ENCODE peak calls at places on chromosomes 16 and 17, in four cellular contexts. Y is fibroblast of mammary gland, E is WERI-Rb-1, S is left ventricle myocardium inferior. T is an unnamed sample.

GRCh38 chr16:74626741-74627416 is 20.0 kb upstream of the GLG1 start:
- DNase-seq in Y (peak), E (no peak), S (no peak), T (no peak)

GRCh38 chr17:1878419-1879121 is 48.8 kb downstream of the RPA1 start:
- DNase-seq in Y (peak), E (no peak), S (no peak), T (peak)

GRCh38 chr17:42183741-42184711 is 1.2 kb downstream of the HCRT start:
- DNase-seq in Y (peak), E (peak), S (peak), T (peak)

GRCh38 chr16:66274335-66275110 is 92.0 kb upstream of the CDH5 start:
- DNase-seq in Y (peak), E (no peak), S (no peak), T (no peak)

GRCh38 chr17:66633322-66633965 is 201.5 kb upstream of the CACNG5 start:
- DNase-seq in Y (peak), E (no peak), S (no peak), T (no peak)

GRCh38 chr17:8013731-8014557 is 11.5 kb downstream of the GUCY2D start:
- DNase-seq in Y (no peak), E (no peak), S (no peak), T (no peak)

GRCh38 chr16:85449195-85449884 is 163.8 kb upstream of the GSE1 start:
- DNase-seq in Y (no peak), E (no peak), S (no peak), T (no peak)

GRCh38 chr17:45223541-45224528 is 2.1 kb downstream of the FMNL1 start:
- DNase-seq in Y (no peak), E (no peak), S (no peak), T (peak)

GRCh38 chr17:51228177-51228576 is 31.7 kb downstream of the MBTD1 start:
- DNase-seq in Y (peak), E (no peak), S (no peak), T (no peak)

GRCh38 chr17:28521296-28522085 is 15.3 kb downstream of the FOXN1 start:
- DNase-seq in Y (no peak), E (no peak), S (no peak), T (peak)

GRCh38 chr17:32265192-32265895 is at the start of gene RHBDL3:
- DNase-seq in Y (no peak), E (peak), S (peak), T (peak)

GRCh38 chr16:11597268-11597690 is 10.6 kb upstream of the LITAF start:
- DNase-seq in Y (no peak), E (no peak), S (no peak), T (no peak)

GRCh38 chr16:57622361-57623250 is 5.8 kb upstream of the ADGRG1 start:
- DNase-seq in Y (no peak), E (no peak), S (no peak), T (no peak)

GRCh38 chr17:77872714-77873517 is 85.6 kb upstream of the TNRC6C start:
- DNase-seq in Y (no peak), E (no peak), S (no peak), T (no peak)

GRCh38 chr16:84048306-84048705 is 5.7 kb upstream of the SLC38A8 start:
- DNase-seq in Y (no peak), E (peak), S (no peak), T (no peak)

GRCh38 chr17:41989702-41990419 is 23.3 kb downstream of the CNP start:
- DNase-seq in Y (no peak), E (no peak), S (no peak), T (no peak)

GRCh38 chr16:66057056-66057455 is 309.4 kb upstream of the CDH5 start:
- DNase-seq in Y (no peak), E (no peak), S (no peak), T (no peak)

GRCh38 chr17:78227455-78227916 is 3.9 kb upstream of the TMEM235 start:
- DNase-seq in Y (no peak), E (no peak), S (no peak), T (no peak)

GRCh38 chr16:24139282-24139681 is 116.9 kb upstream of the CACNG3 start:
- DNase-seq in Y (no peak), E (no peak), S (no peak), T (no peak)

GRCh38 chr16:9658157-9658556 is 524.1 kb downstream of the GRIN2A start:
- DNase-seq in Y (no peak), E (no peak), S (no peak), T (no peak)

GRCh38 chr16:87207509-87207908 is 109.7 kb downstream of the C16orf95 start:
- DNase-seq in Y (peak), E (no peak), S (no peak), T (no peak)

GRCh38 chr16:85652431-85653221 is 36.1 kb downstream of the GINS2 start:
- DNase-seq in Y (peak), E (peak), S (peak), T (peak)

GRCh38 chr16:89320717-89321501 is 103.4 kb downstream of the ZNF778 start:
- DNase-seq in Y (peak), E (peak), S (peak), T (peak)

GRCh38 chr17:32243712-32244111 is 21.9 kb upstream of the RHBDL3 start:
- DNase-seq in Y (no peak), E (no peak), S (no peak), T (no peak)

GRCh38 chr17:28953444-28954118 is 2.3 kb upstream of the PHF12 start:
- DNase-seq in Y (peak), E (peak), S (no peak), T (peak)

GRCh38 chr16:4339909-4340308 is 11.2 kb downstream of the PAM16 start:
- DNase-seq in Y (no peak), E (no peak), S (peak), T (no peak)

GRCh38 chr17:46976626-46977270 is 2.3 kb downstream of the RPRML start:
- DNase-seq in Y (no peak), E (peak), S (no peak), T (no peak)

GRCh38 chr16:84281077-84281476 is 13.6 kb upstream of the WFDC1 start:
- DNase-seq in Y (peak), E (no peak), S (no peak), T (no peak)

GRCh38 chr16:77790964-77791363 is 2.6 kb downstream of the VAT1L start:
- DNase-seq in Y (peak), E (no peak), S (no peak), T (no peak)

GRCh38 chr16:3274490-3274889 is 8.8 kb upstream of the ZNF263 start:
- DNase-seq in Y (no peak), E (peak), S (no peak), T (no peak)

GRCh38 chr17:81885869-81886548 is 5.4 kb downstream of the ALYREF start:
- DNase-seq in Y (peak), E (peak), S (no peak), T (no peak)

GRCh38 chr17:40063034-40063765 is 435 bp downstream of the THRA start:
- DNase-seq in Y (no peak), E (peak), S (peak), T (peak)

GRCh38 chr16:82082543-82083244 is 47.6 kb downstream of the HSD17B2 start:
- DNase-seq in Y (peak), E (no peak), S (no peak), T (no peak)

GRCh38 chr17:50348522-50349240 is 2.8 kb downstream of the XYLT2 start:
- DNase-seq in Y (peak), E (no peak), S (no peak), T (no peak)

GRCh38 chr17:44105483-44105882 is 18.0 kb downstream of the HDAC5 start:
- DNase-seq in Y (no peak), E (peak), S (no peak), T (no peak)

DNA sequence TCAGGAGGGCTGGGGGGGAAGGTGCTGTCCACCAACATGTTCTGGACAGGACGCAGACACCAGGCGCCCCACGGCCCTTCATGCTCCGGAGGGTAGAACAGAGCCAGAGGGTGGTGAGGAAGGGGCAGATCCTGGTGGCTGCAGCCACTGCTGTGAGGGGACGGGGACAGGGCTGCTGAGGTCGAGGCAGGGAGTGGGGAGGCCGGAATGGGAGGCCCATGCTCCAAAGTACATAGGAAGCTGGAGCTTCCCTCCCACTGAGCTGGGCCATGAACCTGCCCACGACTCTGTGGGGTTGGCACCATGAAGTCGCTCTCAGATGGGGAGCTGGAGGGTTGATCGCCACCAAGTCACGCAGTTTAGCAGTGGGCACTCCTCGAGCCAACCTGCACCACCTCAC is 8.0 kb upstream of the METRNL start:
- DNase-seq in Y (no peak), E (no peak), S (no peak), T (no peak)
- H3K4me3 ChIP-seq in Y (no peak), E (no peak), S (no peak), T (no peak)

DNA sequence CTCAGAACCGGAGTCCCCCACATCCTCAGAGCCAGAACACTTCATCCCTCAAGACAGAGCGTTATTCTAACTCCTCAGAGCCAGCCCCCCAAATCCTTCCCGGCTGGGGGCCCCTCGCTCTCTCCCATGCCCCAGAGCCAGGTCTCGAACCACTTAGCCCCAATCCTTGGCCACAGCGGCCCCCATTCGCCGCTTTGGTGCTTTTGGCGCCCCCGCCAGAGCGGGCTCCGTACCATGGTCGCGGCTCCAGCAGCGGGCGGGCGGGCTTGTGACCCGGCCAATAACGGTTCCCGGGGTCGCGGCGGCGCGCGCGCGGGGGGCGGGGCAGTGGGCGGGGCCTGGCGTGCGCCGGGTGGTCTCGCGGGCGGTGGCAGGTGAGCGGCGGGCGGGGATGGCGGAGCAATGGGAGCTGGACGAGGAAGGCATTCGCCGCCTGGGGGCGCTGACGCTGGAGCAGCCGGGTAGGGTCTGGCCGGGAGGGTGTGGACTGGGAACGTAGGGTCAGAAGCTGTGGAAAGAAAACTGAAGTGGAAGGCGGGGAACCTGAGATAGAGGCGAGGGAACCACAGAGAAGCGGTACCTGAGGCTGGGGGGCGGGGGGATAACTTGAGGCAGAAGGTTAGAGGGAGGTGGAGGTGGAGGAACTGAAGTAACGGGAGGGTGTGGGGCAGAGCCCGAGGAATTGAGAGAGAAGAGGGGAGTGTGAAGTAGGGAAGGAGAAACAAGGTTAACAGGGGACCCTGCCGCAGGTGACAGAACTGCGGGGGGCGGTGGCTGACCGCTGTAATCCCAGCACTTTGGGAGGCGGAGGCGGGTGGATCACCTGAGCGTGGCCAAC is at the start of the genes KCTD19 and LRRC36:
- DNase-seq in Y (peak), E (peak), S (peak), T (peak)
- TF ChIP-seq CTCF in Y (peak), E (peak), S (peak), T (no peak)

GRCh38 chr17:72416905-72417304 is 296.1 kb downstream of the SOX9 start:
- DNase-seq in Y (no peak), E (no peak), S (no peak), T (no peak)

GRCh38 chr17:72416054-72416691 is 295.4 kb downstream of the SOX9 start:
- DNase-seq in Y (no peak), E (no peak), S (no peak), T (no peak)

GRCh38 chr17:72414967-72415853 is 294.4 kb downstream of the SOX9 start:
- DNase-seq in Y (no peak), E (no peak), S (no peak), T (no peak)

GRCh38 chr17:72419866-72420774 is 299.3 kb downstream of the SOX9 start:
- DNase-seq in Y (no peak), E (peak), S (no peak), T (no peak)

DNA sequence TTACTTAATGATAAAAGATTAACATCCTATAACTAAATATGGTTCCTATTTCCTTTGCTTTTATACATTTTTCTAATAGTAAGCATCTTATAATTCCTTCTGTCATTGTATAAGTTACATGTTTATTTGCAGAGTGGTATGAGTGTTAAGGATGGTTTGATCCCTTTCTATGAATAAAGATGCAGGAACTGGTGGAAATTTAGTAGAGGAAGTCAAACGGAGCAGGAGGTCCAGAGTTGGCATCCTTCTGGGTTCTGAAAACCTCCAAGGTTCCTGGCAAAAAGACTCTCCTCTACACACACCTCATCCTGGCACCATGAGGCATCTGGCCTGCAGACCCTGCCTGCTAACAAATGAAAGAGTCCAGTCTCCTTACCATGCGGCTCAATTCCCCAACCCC is 296.8 kb downstream of the SOX9 start:
- DNase-seq in Y (no peak), E (no peak), S (no peak), T (no peak)
- H3K4me3 ChIP-seq in Y (no peak), E (no peak), S (no peak), T (no peak)

GRCh38 chr16:1539720-1540555 is 6.5 kb downstream of the TMEM204 start:
- DNase-seq in Y (no peak), E (no peak), S (no peak), T (no peak)

GRCh38 chr16:1541293-1542165 is 8.1 kb downstream of the TMEM204 start:
- DNase-seq in Y (no peak), E (peak), S (no peak), T (no peak)

GRCh38 chr16:1538804-1539520 is 5.5 kb downstream of the TMEM204 start:
- DNase-seq in Y (no peak), E (peak), S (no peak), T (no peak)

GRCh38 chr16:1542166-1542500 is 8.7 kb downstream of the TMEM204 start:
- DNase-seq in Y (no peak), E (no peak), S (no peak), T (no peak)

DNA sequence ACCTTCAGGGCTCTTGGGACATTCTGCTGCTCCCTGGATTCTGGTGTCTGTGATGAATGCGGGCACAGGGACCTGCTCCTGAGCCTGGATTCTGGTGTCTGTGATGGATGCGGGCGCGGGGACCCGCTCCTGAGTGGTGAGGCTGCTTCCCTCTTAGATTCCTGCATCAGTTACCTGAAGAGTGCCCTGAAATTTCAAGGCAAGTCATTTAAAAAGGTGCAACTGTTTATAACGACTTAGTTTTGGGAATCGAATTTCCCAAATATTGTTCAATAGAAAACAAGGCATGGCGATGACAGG is 7.0 kb downstream of the TMEM204 start:
- DNase-seq in Y (no peak), E (no peak), S (no peak), T (no peak)
- TF ChIP-seq CTCF in Y (no peak), E (no peak), S (no peak), T (no peak)

GRCh38 chr17:76538941-76539340 is 903 bp upstream of the PRCD start:
- DNase-seq in Y (no peak), E (no peak), S (peak), T (no peak)
- H3K4me3 ChIP-seq in Y (no peak), E (no peak), S (peak), T (no peak)

GRCh38 chr17:74457820-74458166 is 8.6 kb upstream of the CD300A start:
- DNase-seq in Y (no peak), E (no peak), S (no peak), T (no peak)
- TF ChIP-seq CTCF in Y (no peak), E (no peak), S (peak), T (no peak)

GRCh38 chr17:61534414-61534813 is 56.6 kb downstream of the NACA2 start:
- DNase-seq in Y (no peak), E (no peak), S (no peak), T (no peak)

GRCh38 chr17:61537264-61537771 is 53.7 kb downstream of the NACA2 start:
- DNase-seq in Y (no peak), E (no peak), S (no peak), T (no peak)

GRCh38 chr17:61538480-61538879 is 52.5 kb downstream of the NACA2 start:
- DNase-seq in Y (no peak), E (no peak), S (no peak), T (no peak)

GRCh38 chr17:61533797-61534196 is 57.2 kb downstream of the NACA2 start:
- DNase-seq in Y (no peak), E (no peak), S (no peak), T (no peak)

DNA sequence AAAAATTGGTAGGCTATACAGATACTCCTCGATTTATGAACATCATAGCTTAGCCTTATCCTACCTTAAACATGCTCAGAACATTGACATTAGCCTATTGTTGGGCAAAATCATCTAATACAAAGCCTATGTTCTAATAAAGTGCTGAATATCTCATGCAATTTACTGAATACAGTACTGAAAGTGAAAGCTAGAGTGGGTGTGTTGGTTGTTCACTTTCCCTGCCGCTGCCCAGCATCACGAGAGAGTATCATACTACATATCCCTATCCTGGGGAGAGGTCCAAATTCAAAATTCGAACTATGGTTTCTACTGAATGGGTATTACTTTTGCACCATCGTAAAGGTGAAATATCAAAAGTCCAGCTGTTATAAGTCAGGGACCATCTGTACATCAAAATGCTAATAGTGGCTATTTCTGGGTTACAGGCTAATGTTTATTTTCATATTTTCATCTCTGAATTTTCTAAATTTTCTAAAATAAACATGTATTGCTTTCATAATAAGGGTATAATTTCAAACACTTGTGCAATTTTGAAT is 54.5 kb downstream of the NACA2 start:
- DNase-seq in Y (peak), E (no peak), S (no peak), T (no peak)
- H3K4me3 ChIP-seq in Y (no peak), E (no peak), S (no peak), T (no peak)

DNA sequence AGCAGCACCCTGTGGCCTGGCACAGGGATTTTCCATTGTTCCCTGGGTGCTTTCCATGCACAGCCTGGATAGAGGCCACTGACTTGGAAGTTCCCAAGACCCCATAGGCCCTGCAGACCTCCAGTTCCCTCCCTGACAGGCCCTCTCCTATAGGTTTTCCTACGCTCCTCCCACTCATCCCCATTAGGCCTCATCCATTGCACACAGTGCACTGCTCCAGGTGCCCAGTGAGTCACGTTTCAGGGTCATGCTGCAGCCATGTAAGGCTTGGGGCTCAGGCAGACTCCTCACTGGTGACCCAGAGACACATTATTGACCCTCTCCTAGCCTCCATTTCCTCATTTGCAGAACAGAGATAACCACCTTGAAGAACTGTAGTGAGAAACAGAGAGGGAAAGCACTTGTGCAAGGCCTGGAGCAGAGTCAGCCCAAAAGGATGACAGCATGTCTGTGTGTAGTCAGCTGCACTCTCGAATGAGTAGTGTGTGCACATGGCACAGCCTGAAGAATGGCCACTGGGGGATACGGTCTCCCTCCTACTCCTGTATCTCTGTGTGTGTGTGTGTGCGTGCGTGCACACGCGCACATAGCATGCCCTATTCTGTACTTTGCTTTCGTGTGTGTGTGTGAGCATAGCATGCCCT is 26.8 kb downstream of the DRC3 start:
- DNase-seq in Y (peak), E (no peak), S (no peak), T (no peak)
- TF ChIP-seq CTCF in Y (no peak), E (no peak), S (no peak), T (no peak)

T was measured in heart left ventricle.